ENCODE peak calls at places on chromosomes 13 and 19, in four cellular contexts. S is nephron progenitor cell; Z is fibroblast of pulmonary artery; Y is activated CD4-positive, alpha-beta T cell treated with anti-CD3 and anti-CD28 coated beads, Interleukin-2, amount 10 ng/mL, durations not matched to agents 7 days and 5 days. F is an unnamed sample.
A peak's percentile ranks its signal among the peaks of the same experiment; 100 is the strongest.

GRCh38 chr13:40272776-40273139 is 393.7 kb downstream of the FOXO1 start:
- DNase-seq in S (no peak), Z (peak; percentile 50), Y (no peak), F (no peak)

GRCh38 chr19:1725100-1726064 is 27.9 kb upstream of the ONECUT3 start:
- DNase-seq in Y (peak; percentile 28), Z (peak; percentile 52), S (peak; percentile 88), F (peak; percentile 94)

GRCh38 chr19:13417054-13417453 is 89.2 kb downstream of the CACNA1A start:
- DNase-seq in Z (no peak), Y (no peak), S (peak; percentile 50), F (no peak)

GRCh38 chr19:12603714-12604113 is 6.9 kb downstream of the ZNF490 start:
- DNase-seq in S (no peak), Y (peak; percentile 80), Z (no peak), F (no peak)

GRCh38 chr19:5048727-5049553 is 80.0 kb downstream of the KDM4B start:
- DNase-seq in S (no peak), Y (no peak), Z (peak; percentile 70), F (no peak)

GRCh38 chr19:55452381-55453325 is 8.8 kb downstream of the ISOC2 start:
- DNase-seq in Z (peak; percentile 75), Y (peak; percentile 43), S (peak; percentile 90), F (peak; percentile 94)

GRCh38 chr19:29928831-29929230 is 13.2 kb upstream of the URI1 start:
- DNase-seq in Y (no peak), Z (no peak), S (no peak), F (no peak)

GRCh38 chr19:24059572-24060295 is 27.3 kb upstream of the ZNF254 start:
- DNase-seq in S (no peak), Y (no peak), Z (no peak), F (no peak)

GRCh38 chr19:27657271-27658051 is 1555.5 kb downstream of the UQCRFS1 start:
- DNase-seq in Y (no peak), S (no peak), Z (no peak), F (no peak)

GRCh38 chr13:87235621-87236020 is 435.6 kb upstream of the SLITRK5 start:
- DNase-seq in S (no peak), Z (no peak), Y (no peak), F (no peak)

GRCh38 chr13:104553156-104553555 is 1486.9 kb upstream of the SLC10A2 start:
- DNase-seq in S (no peak), Y (no peak), Z (peak; percentile 66), F (no peak)

GRCh38 chr13:40452038-40452666 is 214.3 kb downstream of the FOXO1 start:
- DNase-seq in Y (no peak), S (no peak), Z (no peak), F (no peak)

GRCh38 chr13:73754241-73754640 is 380.0 kb downstream of the KLF12 start:
- DNase-seq in S (no peak), Z (no peak), Y (no peak), F (no peak)

GRCh38 chr19:45615795-45616708 is 14.0 kb upstream of the GPR4 start:
- DNase-seq in S (peak; percentile 99), Z (peak; percentile 92), Y (peak; percentile 78), F (peak; percentile 99)

GRCh38 chr13:102688306-102688973 is 6.4 kb downstream of the METTL21C start:
- DNase-seq in Y (no peak), Z (no peak), S (no peak), F (peak; percentile 23)

GRCh38 chr13:98542568-98543379 is 34.1 kb downstream of the STK24 start:
- DNase-seq in S (no peak), Y (peak; percentile 32), Z (no peak), F (no peak)

GRCh38 chr13:100773429-100773828 is 98.8 kb upstream of the TMTC4 start:
- DNase-seq in S (no peak), Y (no peak), Z (no peak), F (no peak)

GRCh38 chr19:45253396-45254027 is 2.4 kb downstream of the MARK4 start:
- DNase-seq in Z (peak; percentile 29), Y (no peak), S (no peak), F (no peak)

GRCh38 chr19:13004273-13004672 is 9.0 kb downstream of the NFIX start:
- DNase-seq in Z (no peak), S (no peak), Y (no peak), F (no peak)

GRCh38 chr13:83753912-83754624 is 128.2 kb downstream of the SLITRK1 start:
- DNase-seq in S (no peak), Z (no peak), Y (no peak), F (no peak)

GRCh38 chr19:932647-933552 is 7.1 kb downstream of the ARID3A start:
- DNase-seq in S (peak; percentile 83), Z (peak; percentile 93), Y (peak; percentile 57), F (peak; percentile 54)

GRCh38 chr13:99382428-99383133 is 75.4 kb upstream of the GPR183 start:
- DNase-seq in Y (peak; percentile 65), S (no peak), Z (no peak), F (no peak)

GRCh38 chr13:41919031-41919740 is 41.7 kb downstream of the VWA8 start:
- DNase-seq in Y (no peak), S (no peak), Z (no peak), F (no peak)

GRCh38 chr13:48979892-48980291 is 4.2 kb downstream of the FNDC3A start:
- DNase-seq in Y (no peak), Z (no peak), S (no peak), F (no peak)

GRCh38 chr19:41330946-41331678 is 21.1 kb downstream of the CCDC97 start:
- DNase-seq in S (peak; percentile 32), Y (no peak), Z (no peak), F (no peak)

GRCh38 chr13:74449811-74450524 is 315.8 kb upstream of the KLF12 start:
- DNase-seq in S (no peak), Y (no peak), Z (no peak), F (no peak)

GRCh38 chr13:44815507-44816074 is 173.7 kb downstream of the NUFIP1 start:
- DNase-seq in Z (peak; percentile 98), Y (no peak), S (no peak), F (peak; percentile 41)

GRCh38 chr13:76293346-76293745 is 592.9 kb downstream of the KCTD12 start:
- DNase-seq in Y (no peak), Z (peak; percentile 85), S (no peak), F (no peak)

GRCh38 chr13:67278230-67278629 is 48.1 kb upstream of the PCDH9 start:
- DNase-seq in S (no peak), Y (no peak), Z (peak; percentile 95), F (no peak)

GRCh38 chr13:100722517-100722916 is 47.9 kb upstream of the TMTC4 start:
- DNase-seq in S (no peak), Y (no peak), Z (no peak), F (peak; percentile 6)

GRCh38 chr13:31749929-31750328 is 10.6 kb downstream of the RXFP2 start:
- DNase-seq in S (no peak), Z (peak; percentile 93), Y (no peak), F (no peak)

GRCh38 chr13:84137292-84137691 is 255.0 kb upstream of the SLITRK1 start:
- DNase-seq in S (no peak), Y (peak; percentile 80), Z (no peak), F (no peak)

F was measured in neural progenitor cell.